ENCODE peak calls at places on chromosomes 6 and 20, in seven cellular contexts. J is activated naive CD4-positive, alpha-beta T cell treated with anti-CD3 and anti-CD28 coated beads for 36 hours; I is activated T-helper 1 cell treated with anti-CD3 and anti-CD28 coated beads, Interleukin-2, amount 50 U/mL, for 16 hours; F is OCI-M1; P is lower leg skin; R is activated CD8-positive, alpha-beta memory T cell treated with anti-CD3 and anti-CD28 coated beads, Interleukin-2, amount 10 ng/mL, durations not matched to agents 7 days and 5 days; B is LoVo. D is an unnamed sample.

GRCh38 chr20:31719644-31720485 is 2.8 kb downstream of the BCL2L1 start:
- DNase-seq in J (no peak), F (no peak), I (no peak), R (no peak), P (no peak), B (peak), D (no peak)

GRCh38 chr20:41862023-41862422 is 243.8 kb upstream of the CHD6 start:
- DNase-seq in J (no peak), I (no peak), P (no peak), R (no peak), B (no peak), F (no peak), D (no peak)

GRCh38 chr6:20924911-20925543 is 390.8 kb downstream of the CDKAL1 start:
- DNase-seq in F (no peak), J (no peak), B (peak), R (no peak), P (no peak), I (no peak), D (no peak)

GRCh38 chr20:24077145-24077544 is 88.6 kb upstream of the GGTLC1 start:
- DNase-seq in J (no peak), P (no peak), I (no peak), F (no peak), R (no peak), B (no peak), D (no peak)

GRCh38 chr6:120384671-120385070 is 949.6 kb downstream of the TBC1D32 start:
- DNase-seq in P (no peak), J (no peak), B (no peak), R (no peak), I (no peak), F (no peak), D (no peak)

GRCh38 chr6:29763491-29764289 is 40.5 kb downstream of the HLA-F start:
- DNase-seq in B (no peak), R (peak), F (no peak), P (no peak), J (peak), I (no peak), D (peak)

GRCh38 chr6:4256969-4257368 is 121.6 kb upstream of the ECI2 start:
- DNase-seq in B (no peak), J (no peak), F (peak), R (no peak), I (no peak), P (no peak), D (no peak)

GRCh38 chr6:421211-421610 is 29.7 kb downstream of the IRF4 start:
- DNase-seq in P (no peak), I (no peak), J (no peak), R (no peak), B (no peak), F (no peak), D (no peak)

GRCh38 chr6:10977231-10977968 is 66.7 kb downstream of the ELOVL2 start:
- DNase-seq in F (no peak), I (no peak), P (no peak), R (no peak), J (no peak), B (no peak), D (no peak)

GRCh38 chr20:45433316-45433715 is 17.4 kb downstream of the PIGT start:
- DNase-seq in R (no peak), I (no peak), B (no peak), P (no peak), J (no peak), F (no peak), D (no peak)

GRCh38 chr20:15287331-15287730 is 949.9 kb upstream of the FLRT3 start:
- DNase-seq in R (no peak), F (no peak), B (no peak), P (no peak), J (no peak), I (no peak), D (no peak)